ENCODE peak calls at places on chromosome 5, in four cellular contexts. Y, L, G and J are unnamed samples.

GRCh38 chr5:14882658-14883580 is 11.3 kb upstream of the ANKH start:
- DNase-seq in L (no peak), Y (no peak), G (no peak), J (no peak)

GRCh38 chr5:68171101-68171558 is 44.4 kb upstream of the PIK3R1 start:
- DNase-seq in L (no peak), Y (peak; percentile 89), G (no peak), J (no peak)

GRCh38 chr5:170333161-170333909 is 35.8 kb upstream of the LCP2 start:
- DNase-seq in Y (no peak), L (peak; percentile 54), G (peak; percentile 85), J (peak; percentile 87)

GRCh38 chr5:95901676-95902646 is 59.7 kb downstream of the ELL2 start:
- DNase-seq in G (no peak), Y (no peak), L (peak; percentile 30), J (no peak)

GRCh38 chr5:44441460-44441859 is 52.2 kb upstream of the FGF10 start:
- DNase-seq in G (peak; percentile 13), L (no peak), Y (no peak), J (no peak)

GRCh38 chr5:61724102-61724501 is 392.0 kb downstream of the ZSWIM6 start:
- DNase-seq in Y (no peak), L (no peak), G (no peak), J (no peak)

GRCh38 chr5:32283539-32284377 is 29.0 kb downstream of the MTMR12 start:
- DNase-seq in Y (no peak), G (no peak), L (no peak), J (no peak)

GRCh38 chr5:14869286-14870164 is 2.1 kb downstream of the ANKH start:
- DNase-seq in Y (no peak), L (peak; percentile 32), G (no peak), J (no peak)

GRCh38 chr5:175590471-175590881 is 67.4 kb upstream of the HRH2 start:
- DNase-seq in Y (no peak), L (no peak), G (no peak), J (no peak)

GRCh38 chr5:107542831-107543231 is 127.9 kb downstream of the EFNA5 start:
- DNase-seq in G (no peak), Y (peak; percentile 86), L (peak; percentile 55), J (no peak)

GRCh38 chr5:84131372-84131771 is 253.3 kb downstream of the EDIL3 start:
- DNase-seq in Y (no peak), G (no peak), L (no peak), J (no peak)

GRCh38 chr5:17154211-17154996 is 63.0 kb upstream of the BASP1 start:
- DNase-seq in G (no peak), Y (no peak), L (peak; percentile 47), J (peak; percentile 77)

GRCh38 chr5:129094924-129095797 is 612 bp downstream of the ISOC1 start:
- DNase-seq in G (peak; percentile 57), L (peak; percentile 73), Y (peak; percentile 36), J (no peak)

DNA sequence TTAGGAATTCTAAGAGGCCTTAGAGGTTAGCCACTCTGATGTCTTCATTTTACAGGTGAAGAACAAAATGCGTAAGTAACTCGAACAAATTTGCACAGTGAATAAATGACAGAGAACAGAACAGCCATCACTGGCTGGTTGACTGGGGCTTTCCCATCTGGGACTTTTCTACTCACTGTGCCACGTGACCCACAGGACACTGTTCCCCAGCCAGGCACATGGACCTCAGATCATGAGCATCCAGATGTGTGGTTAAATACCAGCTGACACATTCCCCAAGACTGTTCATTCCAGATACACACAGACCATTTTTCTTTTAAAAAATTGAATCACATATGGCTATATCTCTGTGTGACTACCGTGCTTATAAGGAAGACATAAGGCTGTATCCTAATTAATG is 25.8 kb upstream of the MED10 start:
- DNase-seq in L (no peak), G (no peak), Y (no peak), J (no peak)
- H3K27me3 ChIP-seq in L (peaks cover 3% of the 10 kb centered on the region), G (no peaks in the 10 kb centered on the region), Y (peaks cover 7% of the 10 kb centered on the region), J (peaks cover 16% of the 10 kb centered on the region)

DNA sequence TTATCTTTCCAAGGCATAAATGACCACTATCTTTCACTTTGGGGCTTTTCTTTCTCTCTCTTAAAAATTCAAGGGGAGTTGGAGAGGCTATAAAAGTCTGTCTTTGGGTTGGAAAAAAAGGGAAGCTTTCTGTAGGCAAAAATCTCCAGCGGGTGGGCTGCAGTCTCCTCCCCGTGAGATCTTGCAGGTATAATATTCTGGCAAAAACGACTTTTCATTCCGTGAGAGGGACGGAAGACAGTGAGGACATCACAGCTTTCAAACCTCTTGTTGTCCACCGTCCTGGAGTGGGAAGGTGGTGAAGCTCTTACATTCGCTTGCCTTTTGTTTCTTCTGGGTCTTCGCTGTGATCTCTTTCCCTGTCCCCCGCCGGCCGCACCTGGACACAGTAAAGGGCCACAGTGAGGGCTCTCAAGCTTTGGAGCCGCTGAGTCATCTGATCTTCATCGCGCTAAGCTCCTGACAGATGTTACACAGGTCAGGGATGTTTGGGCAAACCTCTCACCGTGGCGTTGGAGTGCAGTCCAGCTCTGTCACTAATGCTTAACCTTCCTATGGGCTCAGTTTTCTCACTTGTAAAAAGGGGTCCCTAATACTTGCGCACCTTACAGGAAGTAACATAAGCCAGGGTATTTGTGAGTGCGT is 61.9 kb upstream of the MEGF10 start:
- DNase-seq in Y (no peak), L (no peak), G (peak; percentile 52), J (peak; percentile 68)
- H3K27ac ChIP-seq in Y (no peak overlapping the region), L (no peak overlapping the region), G (no peak overlapping the region), J (no peak overlapping the region)

DNA sequence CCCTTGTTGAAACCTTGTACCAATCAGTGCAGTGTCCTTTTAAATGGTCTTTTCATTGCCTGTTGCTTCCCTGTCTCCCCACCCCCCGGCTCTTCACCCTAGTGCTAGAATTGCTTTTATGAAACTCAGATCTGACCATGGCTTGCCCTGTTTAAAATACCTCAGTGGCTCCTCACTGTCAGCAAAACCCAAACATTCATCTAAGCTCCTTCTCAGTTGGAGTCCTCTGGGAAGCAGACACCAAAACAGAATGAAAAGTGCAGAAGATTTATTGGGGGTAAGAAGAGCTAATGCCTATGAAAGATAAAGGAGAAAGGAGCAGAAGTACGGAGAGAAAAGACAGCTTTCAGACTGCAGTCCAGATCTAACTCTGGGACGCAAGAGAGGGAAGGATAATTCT is 56.2 kb downstream of the IRF1 start:
- DNase-seq in L (no peak), G (no peak), Y (no peak), J (no peak)
- H3K4me1 ChIP-seq in L (peaks cover 63% of the 10 kb centered on the region), G (peaks cover 3% of the 10 kb centered on the region), Y (peaks cover 44% of the 10 kb centered on the region), J (peaks cover 4% of the 10 kb centered on the region)

DNA sequence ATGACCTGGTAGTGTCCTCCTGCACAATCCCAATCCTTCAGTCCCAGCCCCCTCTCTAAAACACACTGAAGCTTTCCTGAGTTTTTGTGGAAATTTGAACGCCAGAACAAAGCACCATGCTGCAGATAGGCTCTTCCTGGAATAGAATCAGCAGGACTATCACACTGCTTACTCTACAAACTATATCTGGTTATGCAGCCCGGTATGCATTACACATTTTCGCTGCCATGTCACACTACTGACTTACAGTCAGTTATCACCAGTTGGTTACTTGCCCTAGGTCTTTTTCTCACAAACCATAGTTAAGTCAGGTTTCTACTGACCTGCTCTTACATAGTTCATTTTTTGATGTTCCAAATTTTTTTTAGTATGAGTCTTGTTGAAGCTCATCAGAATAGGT is 24.9 kb downstream of the PLCXD3 start:
- DNase-seq in Y (no peak), G (no peak), L (no peak), J (no peak)
- H3K27me3 ChIP-seq in Y (no peaks in the 10 kb centered on the region), G (no peaks in the 10 kb centered on the region), L (no peaks in the 10 kb centered on the region), J (no peaks in the 10 kb centered on the region)

DNA sequence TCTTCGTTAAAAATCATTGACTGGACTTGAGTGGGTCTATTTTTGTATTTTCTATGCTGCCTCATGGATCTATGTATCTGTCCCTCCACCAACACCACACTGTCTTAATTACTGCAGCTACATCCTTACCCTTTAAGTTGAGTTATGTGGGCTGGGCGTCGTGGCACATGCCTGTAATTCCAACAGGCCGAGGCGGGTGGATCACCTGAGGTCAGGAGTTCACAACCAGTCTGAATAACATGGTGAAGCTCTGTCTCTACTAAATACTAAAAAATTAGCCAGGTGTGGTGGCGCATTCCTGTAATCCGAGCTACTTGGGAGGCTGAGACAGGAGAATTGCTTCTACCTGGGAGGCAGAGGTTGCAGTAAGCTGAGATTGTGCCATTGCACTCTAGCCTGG is 48.2 kb downstream of the XRCC4 start:
- DNase-seq in G (peak; percentile 5), Y (no peak), L (no peak), J (no peak)
- H3K27ac ChIP-seq in G (no peak overlapping the region), Y (no peak overlapping the region), L (no peak overlapping the region), J (no peak overlapping the region)